ENCODE peak calls at places on chromosomes 16 and 17, in eight cellular contexts. Q, N, E, V, W, A, P and F are unnamed samples.

GRCh38 chr16:1825864-1826690 is 548 bp downstream of the HAGH start:
- DNase-seq in Q (peak), N (peak), E (no peak), V (peak), W (no peak), A (peak), P (no peak), F (no peak)

GRCh38 chr17:3859895-3860294 is 13.8 kb upstream of the NCBP3 start:
- DNase-seq in Q (no peak), N (no peak), E (no peak), V (no peak), W (no peak), A (no peak), P (no peak), F (no peak)

GRCh38 chr17:15378243-15378642 is 36.8 kb upstream of the TEKT3 start:
- DNase-seq in Q (no peak), N (no peak), E (no peak), V (no peak), W (no peak), A (no peak), P (peak), F (no peak)

GRCh38 chr16:50313596-50314483 is 47.5 kb downstream of the ADCY7 start:
- DNase-seq in Q (no peak), N (peak), E (peak), V (no peak), W (peak), A (peak), P (peak), F (no peak)

GRCh38 chr16:65964752-65965151 is 401.7 kb upstream of the CDH5 start:
- DNase-seq in Q (no peak), N (no peak), E (no peak), V (no peak), W (no peak), A (no peak), P (no peak), F (no peak)

GRCh38 chr17:72406501-72406900 is 285.7 kb downstream of the SOX9 start:
- DNase-seq in Q (no peak), N (no peak), E (no peak), V (no peak), W (no peak), A (no peak), P (no peak), F (no peak)

GRCh38 chr17:62735027-62735651 is 73.0 kb downstream of the MARCHF10 start:
- DNase-seq in Q (no peak), N (no peak), E (no peak), V (no peak), W (no peak), A (no peak), P (no peak), F (no peak)

GRCh38 chr16:53896711-53897110 is 192.8 kb downstream of the FTO start:
- DNase-seq in Q (no peak), N (no peak), E (no peak), V (no peak), W (no peak), A (peak), P (no peak), F (no peak)

GRCh38 chr17:39665642-39666221 is 583 bp downstream of the TCAP start:
- DNase-seq in Q (no peak), N (no peak), E (peak), V (no peak), W (no peak), A (no peak), P (no peak), F (no peak)

GRCh38 chr16:4346205-4346781 is 4.8 kb downstream of the PAM16 start:
- DNase-seq in Q (no peak), N (no peak), E (no peak), V (no peak), W (no peak), A (no peak), P (no peak), F (no peak)

GRCh38 chr17:61309857-61310256 is 89.8 kb upstream of the TBX2 start:
- DNase-seq in Q (peak), N (no peak), E (no peak), V (no peak), W (peak), A (peak), P (no peak), F (no peak)

GRCh38 chr17:80032614-80033171 is 3.0 kb downstream of the TBC1D16 start:
- DNase-seq in Q (no peak), N (no peak), E (no peak), V (no peak), W (no peak), A (no peak), P (no peak), F (no peak)

GRCh38 chr17:45768000-45768399 is 16.1 kb upstream of the CRHR1 start:
- DNase-seq in Q (no peak), N (no peak), E (peak), V (no peak), W (no peak), A (peak), P (no peak), F (no peak)

GRCh38 chr17:57574040-57574513 is 171.0 kb downstream of the CCDC182 start:
- DNase-seq in Q (no peak), N (no peak), E (peak), V (no peak), W (peak), A (peak), P (peak), F (no peak)

GRCh38 chr16:48535831-48536599 is 74.0 kb downstream of the N4BP1 start:
- DNase-seq in Q (no peak), N (no peak), E (peak), V (peak), W (peak), A (peak), P (peak), F (no peak)

GRCh38 chr17:14875557-14876412 is 389.3 kb downstream of the PMP22 start:
- DNase-seq in Q (no peak), N (no peak), E (no peak), V (no peak), W (no peak), A (no peak), P (no peak), F (no peak)

GRCh38 chr16:72865835-72866234 is 182.1 kb downstream of the ZFHX3 start:
- DNase-seq in Q (no peak), N (no peak), E (no peak), V (no peak), W (no peak), A (no peak), P (no peak), F (no peak)

GRCh38 chr17:9924735-9925191 is 19.7 kb upstream of the RCVRN start:
- DNase-seq in Q (peak), N (no peak), E (no peak), V (peak), W (no peak), A (peak), P (peak), F (no peak)

GRCh38 chr16:69120096-69120664 is 12.2 kb downstream of the CHTF8 start:
- DNase-seq in Q (no peak), N (no peak), E (no peak), V (no peak), W (no peak), A (no peak), P (peak), F (no peak)

GRCh38 chr16:4763791-4764190 is 3.2 kb downstream of the ZNF500 start:
- DNase-seq in Q (no peak), N (no peak), E (no peak), V (no peak), W (no peak), A (no peak), P (no peak), F (no peak)

GRCh38 chr16:57029161-57030160 is 40.1 kb downstream of the NLRC5 start:
- DNase-seq in Q (no peak), N (no peak), E (no peak), V (no peak), W (no peak), A (peak), P (no peak), F (no peak)

GRCh38 chr17:80315517-80316182 is 55.0 kb downstream of the RNF213 start:
- DNase-seq in Q (no peak), N (no peak), E (no peak), V (no peak), W (no peak), A (no peak), P (no peak), F (no peak)

GRCh38 chr17:83100853-83101391 is 21.5 kb downstream of the METRNL start:
- DNase-seq in Q (no peak), N (no peak), E (peak), V (no peak), W (no peak), A (no peak), P (no peak), F (no peak)

GRCh38 chr17:77319211-77320031 is 178.7 kb downstream of the SEC14L1 start:
- DNase-seq in Q (no peak), N (peak), E (peak), V (peak), W (peak), A (peak), P (no peak), F (peak)

GRCh38 chr17:13871261-13871660 is 198.0 kb upstream of the COX10 start:
- DNase-seq in Q (no peak), N (no peak), E (no peak), V (no peak), W (no peak), A (no peak), P (no peak), F (no peak)

GRCh38 chr17:59914274-59914854 is 21.4 kb downstream of the RPS6KB1 start:
- DNase-seq in Q (no peak), N (no peak), E (no peak), V (peak), W (no peak), A (peak), P (no peak), F (no peak)

GRCh38 chr17:56029980-56030624 is 123.2 kb upstream of the ANKFN1 start:
- DNase-seq in Q (no peak), N (no peak), E (no peak), V (no peak), W (no peak), A (no peak), P (no peak), F (no peak)

GRCh38 chr16:14003119-14003570 is 68.0 kb upstream of the MRTFB start:
- DNase-seq in Q (no peak), N (no peak), E (peak), V (peak), W (peak), A (peak), P (peak), F (no peak)
- TF ChIP-seq CTCF in Q (no peak), N (no peak), E (no peak), V (no peak), W (peak), A (no peak), P (no peak), F (no peak)

DNA sequence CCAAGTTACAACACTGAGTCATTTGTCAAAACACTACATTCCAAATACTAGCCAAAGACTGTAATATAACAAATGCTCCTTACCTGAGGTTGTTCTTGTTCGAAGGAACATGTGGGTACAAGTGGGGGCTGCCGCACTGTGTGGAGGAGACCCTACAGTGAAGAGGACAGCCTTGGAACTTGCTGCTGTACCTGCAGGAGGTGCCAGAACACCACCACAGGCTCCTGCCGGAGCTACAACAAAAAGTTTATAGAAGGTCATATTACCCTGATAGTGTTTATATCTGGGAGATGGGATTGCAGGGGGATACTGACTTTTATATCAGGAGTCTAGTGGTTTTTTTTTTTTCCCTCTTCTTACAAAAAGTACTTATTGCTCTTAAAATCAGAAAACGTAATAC is 37.8 kb upstream of the ALDH3A1 start:
- DNase-seq in Q (no peak), N (no peak), E (no peak), V (no peak), W (no peak), A (no peak), P (no peak), F (no peak)
- TF ChIP-seq CTCF in Q (peak), N (no peak), E (no peak), V (no peak), W (no peak), A (no peak), P (no peak), F (no peak)

GRCh38 chr17:66300956-66301355 is 1.5 kb upstream of the PRKCA start:
- DNase-seq in Q (no peak), N (no peak), E (no peak), V (no peak), W (no peak), A (no peak), P (no peak), F (no peak)

GRCh38 chr17:66292351-66292750 is 10.1 kb upstream of the PRKCA start:
- DNase-seq in Q (no peak), N (no peak), E (no peak), V (no peak), W (no peak), A (no peak), P (no peak), F (no peak)

GRCh38 chr17:66299721-66300120 is 2.7 kb upstream of the PRKCA start:
- DNase-seq in Q (no peak), N (no peak), E (no peak), V (no peak), W (no peak), A (peak), P (peak), F (no peak)

GRCh38 chr17:66301418-66301863 is 972 bp upstream of the PRKCA start:
- DNase-seq in Q (no peak), N (no peak), E (no peak), V (no peak), W (no peak), A (no peak), P (no peak), F (no peak)

DNA sequence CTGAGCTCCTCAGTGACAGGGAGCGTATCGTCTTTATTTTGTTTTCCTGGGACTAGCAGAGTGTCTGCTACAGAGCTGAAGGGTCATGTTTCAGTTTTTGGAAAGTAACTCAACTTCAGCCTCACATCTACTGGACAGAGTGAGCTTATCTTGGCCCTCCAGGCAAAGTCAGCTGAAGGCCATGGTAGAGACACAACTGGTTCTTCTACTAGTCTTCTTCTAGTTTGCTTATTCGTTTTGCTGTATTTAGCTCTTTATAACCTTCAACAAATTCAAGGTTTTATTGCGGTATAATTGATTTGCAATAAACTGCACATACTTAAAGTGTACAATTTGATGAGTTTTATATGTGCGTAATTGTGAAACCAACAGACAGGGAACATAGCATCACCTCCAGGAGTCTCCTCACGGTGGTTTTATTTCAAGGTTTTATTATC is 6.1 kb upstream of the PRKCA start:
- DNase-seq in Q (no peak), N (no peak), E (no peak), V (no peak), W (no peak), A (no peak), P (no peak), F (no peak)
- TF ChIP-seq CTCF in Q (no peak), N (no peak), E (no peak), V (no peak), W (no peak), A (no peak), P (no peak), F (no peak)

GRCh38 chr17:27544350-27545131 is 86.4 kb upstream of the LGALS9 start:
- DNase-seq in Q (no peak), N (no peak), E (no peak), V (peak), W (no peak), A (peak), P (no peak), F (no peak)
- TF ChIP-seq CTCF in Q (no peak), N (no peak), E (no peak), V (no peak), W (no peak), A (no peak), P (no peak), F (no peak)

DNA sequence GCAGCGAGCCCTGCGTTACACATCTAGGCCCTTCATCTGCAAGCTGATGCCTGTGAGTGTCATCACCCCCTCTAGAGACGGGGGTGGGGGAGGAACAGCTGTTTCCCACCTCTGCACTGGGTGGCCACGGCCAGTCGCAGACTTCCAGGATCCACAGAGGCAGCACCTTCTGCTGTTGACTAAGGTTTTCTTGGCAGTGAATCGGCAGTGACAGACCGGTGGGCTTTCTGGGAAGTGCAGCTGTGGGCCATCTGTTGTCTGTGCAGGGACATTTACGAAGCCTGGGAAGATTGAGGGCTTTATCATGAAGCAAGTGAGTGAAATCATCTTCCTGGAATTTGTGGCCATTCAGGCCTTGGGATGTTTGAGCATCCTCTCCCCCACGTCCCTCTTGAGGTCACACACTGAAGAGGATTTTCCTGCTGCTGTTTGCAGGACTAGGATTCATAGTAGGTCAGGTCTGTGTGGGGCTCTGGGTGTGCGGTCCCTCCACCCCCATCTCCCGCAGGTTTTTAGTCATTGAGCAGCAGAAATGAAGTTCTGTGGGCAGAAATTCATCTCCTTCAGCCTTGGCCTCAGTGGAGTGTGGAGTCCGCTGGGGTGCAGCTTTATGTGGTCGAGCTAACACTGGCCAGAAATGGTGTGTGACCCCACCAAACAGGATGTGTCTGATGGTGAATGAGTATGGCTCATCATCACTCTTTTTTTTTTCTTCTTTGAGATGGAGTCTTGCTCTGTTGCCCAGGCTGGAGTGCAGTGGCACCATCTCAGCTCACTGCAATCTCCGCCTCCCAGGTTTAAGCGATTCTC is 12.0 kb downstream of the PGS1 start:
- DNase-seq in Q (peak), N (no peak), E (no peak), V (no peak), W (no peak), A (peak), P (no peak), F (no peak)
- TF ChIP-seq CTCF in Q (peak), N (no peak), E (peak), V (no peak), W (no peak), A (no peak), P (no peak), F (no peak)

DNA sequence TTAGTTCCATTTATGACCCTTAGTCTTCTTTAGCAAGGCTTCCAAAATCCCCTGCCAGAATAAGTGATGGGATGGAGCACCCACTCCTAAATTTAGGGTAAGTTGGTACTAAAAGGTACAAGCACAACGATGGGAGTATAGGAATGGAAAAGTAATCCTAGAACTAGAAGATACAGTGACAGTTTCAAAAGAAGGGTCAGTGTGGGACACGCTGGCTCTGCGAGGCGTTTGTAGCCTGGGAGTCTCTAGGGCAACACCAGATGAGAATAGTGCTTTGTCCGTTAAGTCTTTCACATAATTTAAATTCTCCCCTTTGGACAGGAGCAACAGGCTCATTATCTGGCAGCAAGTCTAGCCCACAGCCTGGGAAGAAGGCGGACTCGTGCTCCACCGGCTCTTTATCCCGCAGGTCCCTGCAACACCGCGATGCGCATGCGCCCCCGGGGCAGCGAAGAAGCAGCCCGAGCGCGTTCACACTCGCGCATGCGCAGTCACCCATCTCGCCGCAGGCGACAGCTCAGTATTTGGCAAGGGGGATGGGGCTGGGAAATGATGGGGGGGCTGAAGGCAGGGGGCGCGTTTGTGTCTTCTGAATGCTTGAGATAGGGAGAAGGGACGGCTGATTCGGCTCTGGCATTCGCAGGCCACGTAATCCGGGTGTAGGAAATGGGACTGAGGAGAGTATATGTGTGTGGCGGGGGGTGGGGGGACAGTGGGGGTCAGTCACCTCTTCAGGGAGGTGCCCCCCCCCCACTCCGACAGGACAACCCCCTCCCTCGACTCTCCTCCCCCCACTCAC is 564 bp downstream of the SPOP start:
- DNase-seq in Q (peak), N (peak), E (peak), V (peak), W (peak), A (peak), P (peak), F (peak)
- TF ChIP-seq CTCF in Q (no peak), N (no peak), E (no peak), V (no peak), W (no peak), A (no peak), P (no peak), F (no peak)

DNA sequence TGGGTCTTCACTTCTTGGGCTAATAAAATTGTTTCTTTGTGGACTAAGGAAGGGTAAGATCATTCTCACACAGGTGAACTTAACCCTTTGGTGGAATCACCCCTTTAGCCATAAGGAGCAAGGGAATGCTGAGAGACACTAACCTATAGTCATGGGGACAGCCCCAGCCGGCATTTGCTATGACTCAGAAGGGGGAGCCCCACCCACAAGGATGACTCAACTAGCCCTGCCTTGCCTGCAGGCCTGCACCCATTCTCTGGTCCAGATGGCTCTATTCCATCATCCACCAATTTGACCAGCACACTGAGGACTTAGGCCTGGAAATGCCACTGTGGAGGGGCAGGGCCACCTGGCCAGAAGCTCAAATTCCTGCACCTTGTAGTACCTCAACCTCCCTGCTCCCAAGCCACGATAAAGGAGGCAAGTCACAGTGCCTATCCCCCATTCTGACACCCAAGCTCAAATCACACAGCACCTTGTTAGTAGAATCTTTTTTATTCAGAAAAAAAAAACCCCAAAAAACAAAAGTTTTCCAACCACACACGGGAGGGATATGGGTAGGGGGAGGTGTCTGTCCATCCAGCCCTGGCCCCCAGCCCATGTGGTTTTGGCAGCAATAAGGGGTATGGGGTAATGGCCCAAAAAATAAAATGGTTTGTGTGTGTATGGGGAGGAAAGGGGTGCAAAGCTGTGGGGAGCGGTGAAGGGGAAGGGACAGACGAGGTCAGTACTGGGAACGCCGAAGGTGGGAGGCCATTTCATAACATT is 3.0 kb downstream of the PFN1 start:
- DNase-seq in Q (peak), N (peak), E (peak), V (peak), W (peak), A (peak), P (no peak), F (no peak)
- TF ChIP-seq CTCF in Q (no peak), N (no peak), E (no peak), V (no peak), W (no peak), A (no peak), P (no peak), F (no peak)

GRCh38 chr16:26667271-26667703 is 399.4 kb upstream of the C16orf82 start:
- DNase-seq in Q (no peak), N (no peak), E (no peak), V (no peak), W (no peak), A (no peak), P (peak), F (no peak)
- TF ChIP-seq CTCF in Q (no peak), N (no peak), E (no peak), V (no peak), W (no peak), A (no peak), P (no peak), F (no peak)